ENCODE peak calls at places on chromosome 12, in nine cellular contexts. Y is suprapubic skin; U is EL; K is lung microvascular endothelial cell; B is mesendoderm; E is pons; O is NCI-H510A; R is stimulated activated CD4-positive, alpha-beta T cell treated with anti-CD3 and anti-CD28 coated beads, Interleukin-4, amount 100 ng/mL, for 48 hours; J is MM.1S. L is an unnamed sample.

GRCh38 chr12:96882862-96883261 is 24.2 kb upstream of the NEDD1 start:
- DNase-seq in Y (no peak), O (no peak), R (no peak), E (no peak), B (no peak), J (no peak), K (no peak), U (peak), L (no peak)

GRCh38 chr12:51898937-51899336 is 8.4 kb upstream of the ACVRL1 start:
- DNase-seq in Y (no peak), O (no peak), R (no peak), E (no peak), B (no peak), J (no peak), K (no peak), U (peak), L (no peak)

GRCh38 chr12:68932123-68932700 is 759 bp downstream of the CPM start:
- DNase-seq in O (no peak), R (no peak), K (no peak), E (peak), B (no peak), U (no peak), Y (no peak), J (no peak), L (peak)

GRCh38 chr12:13343380-13343779 is 146.9 kb downstream of the EMP1 start:
- DNase-seq in J (no peak), B (no peak), R (no peak), O (no peak), K (no peak), Y (no peak), U (peak), E (no peak), L (no peak)

GRCh38 chr12:66584673-66585072 is 94.2 kb downstream of the GRIP1 start:
- DNase-seq in E (no peak), R (no peak), O (no peak), K (no peak), J (no peak), B (peak), Y (no peak), U (peak), L (no peak)

GRCh38 chr12:120762093-120762492 is 36.5 kb downstream of the ACADS start:
- DNase-seq in B (no peak), J (no peak), U (no peak), O (no peak), R (no peak), E (no peak), K (no peak), Y (no peak), L (no peak)

GRCh38 chr12:98955284-98955683 is 310.2 kb downstream of the APAF1 start:
- DNase-seq in O (peak), Y (no peak), U (peak), K (peak), R (no peak), J (peak), B (peak), E (no peak), L (peak)

GRCh38 chr12:45989857-45990467 is 412 bp downstream of the SCAF11 start:
- DNase-seq in J (no peak), B (peak), R (peak), E (no peak), U (peak), O (peak), K (peak), Y (peak), L (peak)